ENCODE peak calls at places on chromosomes 6 and 20, in nine cellular contexts. Q is adipocyte; D is occipital lobe; N is AG20443; B is hypothalamus; H is stimulated activated CD4-positive, alpha-beta T cell treated with anti-CD3 and anti-CD28 coated beads, Interleukin-4, amount 100 ng/mL, for 4 hours; X is heart right ventricle; C is effector CD4-positive, alpha-beta T cell; J is CD8-positive, alpha-beta T cell. S is an unnamed sample.

GRCh38 chr20:1861347-1861987 is 33.7 kb upstream of the SIRPA start:
- DNase-seq in Q (no peak), D (no peak), N (peak), B (no peak), H (no peak), X (no peak), C (no peak), J (no peak), S (no peak)

GRCh38 chr6:117265425-117266266 is at the start of gene VGLL2:
- DNase-seq in Q (peak), D (no peak), N (peak), B (no peak), H (no peak), X (no peak), C (no peak), J (no peak), S (peak)

GRCh38 chr6:35283361-35283760 is 14.3 kb upstream of the DEF6 start:
- DNase-seq in Q (no peak), D (no peak), N (no peak), B (no peak), H (no peak), X (no peak), C (no peak), J (no peak), S (no peak)

GRCh38 chr6:152313542-152314482 is 323.4 kb downstream of the SYNE1 start:
- DNase-seq in Q (peak), D (no peak), N (no peak), B (no peak), H (no peak), X (no peak), C (no peak), J (no peak), S (no peak)

GRCh38 chr6:21277601-21278043 is 315.9 kb upstream of the SOX4 start:
- DNase-seq in Q (no peak), D (no peak), N (no peak), B (no peak), H (no peak), X (no peak), C (no peak), J (no peak), S (no peak)

GRCh38 chr20:59222982-59223610 is 59.5 kb downstream of the ZNF831 start:
- DNase-seq in Q (no peak), D (peak), N (peak), B (no peak), H (no peak), X (no peak), C (no peak), J (no peak), S (peak)

GRCh38 chr6:44006123-44006871 is 121.0 kb downstream of the MRPL14 start:
- DNase-seq in Q (peak), D (no peak), N (no peak), B (no peak), H (no peak), X (no peak), C (no peak), J (no peak), S (no peak)

GRCh38 chr6:30612687-30613248 is 4.3 kb downstream of the PPP1R10 start:
- DNase-seq in Q (peak), D (no peak), N (no peak), B (no peak), H (no peak), X (no peak), C (no peak), J (no peak), S (no peak)

GRCh38 chr20:7770578-7770977 is 169.7 kb downstream of the HAO1 start:
- DNase-seq in Q (no peak), D (no peak), N (no peak), B (no peak), H (no peak), X (peak), C (no peak), J (no peak), S (no peak)

GRCh38 chr6:113539202-113539601 is 317.9 kb upstream of the MARCKS start:
- DNase-seq in Q (peak), D (no peak), N (no peak), B (no peak), H (no peak), X (no peak), C (no peak), J (no peak), S (no peak)

GRCh38 chr6:158703121-158703839 is 53.4 kb downstream of the SYTL3 start:
- DNase-seq in Q (no peak), D (no peak), N (no peak), B (no peak), H (no peak), X (peak), C (no peak), J (no peak), S (no peak)

GRCh38 chr20:19882446-19882845 is 124.4 kb downstream of the RIN2 start:
- DNase-seq in Q (no peak), D (no peak), N (no peak), B (no peak), H (no peak), X (no peak), C (no peak), J (no peak), S (no peak)

GRCh38 chr20:51076841-51077543 is 54.1 kb upstream of the KCNG1 start:
- DNase-seq in Q (no peak), D (no peak), N (no peak), B (no peak), H (no peak), X (no peak), C (no peak), J (no peak), S (no peak)

GRCh38 chr6:145374566-145374965 is 360.8 kb downstream of the EPM2A start:
- DNase-seq in Q (no peak), D (no peak), N (no peak), B (no peak), H (no peak), X (no peak), C (no peak), J (no peak), S (no peak)

GRCh38 chr6:149024361-149024760 is 277.5 kb downstream of the UST start:
- DNase-seq in Q (no peak), D (no peak), N (no peak), B (no peak), H (no peak), X (no peak), C (no peak), J (no peak), S (no peak)

GRCh38 chr6:135876048-135876447 is 24.5 kb downstream of the PDE7B start:
- DNase-seq in Q (no peak), D (no peak), N (no peak), B (no peak), H (no peak), X (no peak), C (no peak), J (peak), S (no peak)

GRCh38 chr6:162078126-162078525 is 649.4 kb downstream of the PRKN start:
- DNase-seq in Q (no peak), D (no peak), N (no peak), B (no peak), H (no peak), X (no peak), C (no peak), J (no peak), S (no peak)